ENCODE peak calls at places on chromosome 1, in seven cellular contexts. One of them, this sample, is unnamed.

GRCh38 chr1:167720965-167721616 is 691 bp upstream of the MPZL1 start:
- DNase-seq in right atrium auricular region: no peak
- DNase-seq in CD4-positive, alpha-beta memory T cell: no peak
- DNase-seq in brain microvascular endothelial cell: peak; percentile 36
- DNase-seq in MG63: peak; percentile 64
- DNase-seq in Peyer's patch: no peak
- DNase-seq in MM.1S: peak; percentile 68
- DNase-seq in this sample: peak; percentile 63

GRCh38 chr1:20089328-20090077 is 19.5 kb downstream of the PLA2G5 start:
- DNase-seq in right atrium auricular region: no peak
- DNase-seq in CD4-positive, alpha-beta memory T cell: no peak
- DNase-seq in brain microvascular endothelial cell: no peak
- DNase-seq in MG63: no peak
- DNase-seq in Peyer's patch: no peak
- DNase-seq in MM.1S: peak; percentile 40
- DNase-seq in this sample: peak; percentile 37

GRCh38 chr1:77048615-77049005 is 170.6 kb downstream of the PIGK start:
- DNase-seq in right atrium auricular region: no peak
- DNase-seq in CD4-positive, alpha-beta memory T cell: no peak
- DNase-seq in brain microvascular endothelial cell: no peak
- DNase-seq in MG63: no peak
- DNase-seq in Peyer's patch: no peak
- DNase-seq in MM.1S: no peak
- DNase-seq in this sample: no peak

GRCh38 chr1:226809785-226810571 is 60.4 kb upstream of the PSEN2 start:
- DNase-seq in right atrium auricular region: no peak
- DNase-seq in CD4-positive, alpha-beta memory T cell: no peak
- DNase-seq in brain microvascular endothelial cell: no peak
- DNase-seq in MG63: peak; percentile 91
- DNase-seq in Peyer's patch: no peak
- DNase-seq in MM.1S: no peak
- DNase-seq in this sample: no peak

GRCh38 chr1:52334906-52335528 is 31.0 kb downstream of the CC2D1B start:
- DNase-seq in right atrium auricular region: no peak
- DNase-seq in CD4-positive, alpha-beta memory T cell: no peak
- DNase-seq in brain microvascular endothelial cell: no peak
- DNase-seq in MG63: no peak
- DNase-seq in Peyer's patch: no peak
- DNase-seq in MM.1S: no peak
- DNase-seq in this sample: no peak

GRCh38 chr1:172746091-172746949 is 87.4 kb downstream of the FASLG start:
- DNase-seq in right atrium auricular region: no peak
- DNase-seq in CD4-positive, alpha-beta memory T cell: peak; percentile 72
- DNase-seq in brain microvascular endothelial cell: peak; percentile 97
- DNase-seq in MG63: peak; percentile 60
- DNase-seq in Peyer's patch: no peak
- DNase-seq in MM.1S: peak; percentile 99
- DNase-seq in this sample: peak; percentile 99

GRCh38 chr1:61724721-61725694 is at the start of gene TM2D1:
- DNase-seq in right atrium auricular region: peak; percentile 89
- DNase-seq in CD4-positive, alpha-beta memory T cell: peak; percentile 82
- DNase-seq in brain microvascular endothelial cell: peak; percentile 75
- DNase-seq in MG63: peak; percentile 88
- DNase-seq in Peyer's patch: peak; percentile 91
- DNase-seq in MM.1S: peak; percentile 91
- DNase-seq in this sample: peak; percentile 86

GRCh38 chr1:230772457-230773395 is 25.5 kb downstream of the CAPN9 start:
- DNase-seq in right atrium auricular region: peak; percentile 69
- DNase-seq in CD4-positive, alpha-beta memory T cell: no peak
- DNase-seq in brain microvascular endothelial cell: peak; percentile 59
- DNase-seq in MG63: no peak
- DNase-seq in Peyer's patch: no peak
- DNase-seq in MM.1S: peak; percentile 15
- DNase-seq in this sample: peak; percentile 25

GRCh38 chr1:33735624-33736023 is 128.3 kb upstream of the HMGB4 start:
- DNase-seq in right atrium auricular region: no peak
- DNase-seq in CD4-positive, alpha-beta memory T cell: no peak
- DNase-seq in brain microvascular endothelial cell: no peak
- DNase-seq in MG63: no peak
- DNase-seq in Peyer's patch: no peak
- DNase-seq in MM.1S: no peak
- DNase-seq in this sample: no peak

GRCh38 chr1:155051342-155051776 is 243 bp downstream of the ADAM15 start:
- DNase-seq in right atrium auricular region: no peak
- DNase-seq in CD4-positive, alpha-beta memory T cell: no peak
- DNase-seq in brain microvascular endothelial cell: no peak
- DNase-seq in MG63: peak; percentile 23
- DNase-seq in Peyer's patch: no peak
- DNase-seq in MM.1S: no peak
- DNase-seq in this sample: no peak

GRCh38 chr1:46466477-46467182 is 23.0 kb upstream of the DMBX1 start:
- DNase-seq in right atrium auricular region: no peak
- DNase-seq in CD4-positive, alpha-beta memory T cell: no peak
- DNase-seq in brain microvascular endothelial cell: no peak
- DNase-seq in MG63: peak; percentile 57
- DNase-seq in Peyer's patch: no peak
- DNase-seq in MM.1S: no peak
- DNase-seq in this sample: no peak

GRCh38 chr1:26362331-26362730 is 8.4 kb upstream of the CRYBG2 start:
- DNase-seq in right atrium auricular region: no peak
- DNase-seq in CD4-positive, alpha-beta memory T cell: no peak
- DNase-seq in brain microvascular endothelial cell: no peak
- DNase-seq in MG63: no peak
- DNase-seq in Peyer's patch: no peak
- DNase-seq in MM.1S: no peak
- DNase-seq in this sample: no peak

GRCh38 chr1:26364956-26365355 is 7.6 kb downstream of the ZNF683 start:
- DNase-seq in right atrium auricular region: no peak
- DNase-seq in CD4-positive, alpha-beta memory T cell: no peak
- DNase-seq in brain microvascular endothelial cell: no peak
- DNase-seq in MG63: no peak
- DNase-seq in Peyer's patch: no peak
- DNase-seq in MM.1S: no peak
- DNase-seq in this sample: no peak

GRCh38 chr1:26361605-26362122 is 7.7 kb upstream of the CRYBG2 start:
- DNase-seq in right atrium auricular region: no peak
- DNase-seq in CD4-positive, alpha-beta memory T cell: no peak
- DNase-seq in brain microvascular endothelial cell: no peak
- DNase-seq in MG63: no peak
- DNase-seq in Peyer's patch: no peak
- DNase-seq in MM.1S: no peak
- DNase-seq in this sample: no peak

GRCh38 chr1:26360807-26361604 is 7.1 kb upstream of the CRYBG2 start:
- DNase-seq in right atrium auricular region: no peak
- DNase-seq in CD4-positive, alpha-beta memory T cell: no peak
- DNase-seq in brain microvascular endothelial cell: no peak
- DNase-seq in MG63: no peak
- DNase-seq in Peyer's patch: no peak
- DNase-seq in MM.1S: no peak
- DNase-seq in this sample: no peak

GRCh38 chr1:26363549-26364448 is 8.8 kb downstream of the ZNF683 start:
- DNase-seq in right atrium auricular region: peak; percentile 76
- DNase-seq in CD4-positive, alpha-beta memory T cell: peak; percentile 79
- DNase-seq in brain microvascular endothelial cell: peak; percentile 67
- DNase-seq in MG63: peak; percentile 66
- DNase-seq in Peyer's patch: peak; percentile 87
- DNase-seq in MM.1S: peak; percentile 78
- DNase-seq in this sample: peak; percentile 56
- H3K4me3 ChIP-seq in right atrium auricular region: no peak overlapping the region
- H3K4me3 ChIP-seq in CD4-positive, alpha-beta memory T cell: no peak overlapping the region
- H3K4me3 ChIP-seq in brain microvascular endothelial cell: no peak overlapping the region
- H3K4me3 ChIP-seq in MG63: no peak overlapping the region
- H3K4me3 ChIP-seq in Peyer's patch: no peak overlapping the region
- H3K4me3 ChIP-seq in MM.1S: no peak overlapping the region
- H3K4me3 ChIP-seq in this sample: no peak overlapping the region

GRCh38 chr1:3759800-3760199 is 7.5 kb downstream of the CCDC27 start:
- DNase-seq in right atrium auricular region: no peak
- DNase-seq in CD4-positive, alpha-beta memory T cell: no peak
- DNase-seq in brain microvascular endothelial cell: no peak
- DNase-seq in MG63: no peak
- DNase-seq in Peyer's patch: no peak
- DNase-seq in MM.1S: no peak
- DNase-seq in this sample: no peak

GRCh38 chr1:3762873-3763228 is 9.7 kb upstream of the SMIM1 start:
- DNase-seq in right atrium auricular region: no peak
- DNase-seq in CD4-positive, alpha-beta memory T cell: no peak
- DNase-seq in brain microvascular endothelial cell: no peak
- DNase-seq in MG63: no peak
- DNase-seq in Peyer's patch: no peak
- DNase-seq in MM.1S: no peak
- DNase-seq in this sample: no peak

GRCh38 chr1:3763351-3764125 is 9.0 kb upstream of the SMIM1 start:
- DNase-seq in right atrium auricular region: no peak
- DNase-seq in CD4-positive, alpha-beta memory T cell: no peak
- DNase-seq in brain microvascular endothelial cell: no peak
- DNase-seq in MG63: no peak
- DNase-seq in Peyer's patch: no peak
- DNase-seq in MM.1S: no peak
- DNase-seq in this sample: no peak

GRCh38 chr1:3761296-3762010 is 9.2 kb downstream of the CCDC27 start:
- DNase-seq in right atrium auricular region: no peak
- DNase-seq in CD4-positive, alpha-beta memory T cell: no peak
- DNase-seq in brain microvascular endothelial cell: no peak
- DNase-seq in MG63: no peak
- DNase-seq in Peyer's patch: no peak
- DNase-seq in MM.1S: no peak
- DNase-seq in this sample: no peak

DNA sequence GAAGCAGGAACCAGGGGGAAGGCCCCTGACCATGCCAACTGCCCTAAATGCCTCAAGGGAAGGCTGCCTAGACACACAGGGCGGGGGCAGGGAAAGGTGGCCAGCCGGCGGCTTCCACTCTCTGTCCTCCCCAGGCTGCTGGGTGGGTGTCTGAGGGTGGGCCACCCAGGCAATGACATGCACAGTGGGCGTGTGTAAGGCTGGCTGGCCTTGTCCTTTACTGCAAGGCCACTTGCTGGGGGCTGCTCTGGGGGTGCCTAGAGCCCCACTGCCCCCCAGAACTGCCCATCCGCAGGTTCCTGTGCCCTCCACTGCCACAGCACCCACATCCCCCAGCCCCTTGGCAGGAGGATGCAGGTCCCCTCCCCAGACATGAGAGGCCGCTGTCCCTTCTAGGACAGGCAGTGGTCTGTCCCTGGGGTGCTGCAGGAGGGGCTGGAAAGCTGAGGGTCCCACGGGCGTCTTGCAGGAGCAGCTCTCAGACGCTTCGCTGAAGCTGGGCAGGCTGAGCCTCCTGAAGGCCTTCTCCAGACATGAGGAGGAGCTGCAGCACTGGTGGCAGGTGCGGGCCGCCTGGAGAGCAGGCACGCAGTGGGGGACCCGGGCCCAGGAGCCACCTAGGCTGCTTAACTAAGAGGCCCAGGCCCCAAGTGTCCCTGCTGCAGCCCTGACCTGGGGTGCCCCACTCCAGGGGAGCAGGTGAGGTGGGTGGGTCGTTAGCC is 10.1 kb downstream of the CCDC27 start:
- DNase-seq in right atrium auricular region: no peak
- DNase-seq in CD4-positive, alpha-beta memory T cell: no peak
- DNase-seq in brain microvascular endothelial cell: no peak
- DNase-seq in MG63: no peak
- DNase-seq in Peyer's patch: no peak
- DNase-seq in MM.1S: no peak
- DNase-seq in this sample: no peak
- H3K27me3 ChIP-seq in right atrium auricular region: no peaks in the 10 kb centered on the region
- H3K27me3 ChIP-seq in CD4-positive, alpha-beta memory T cell: no peaks in the 10 kb centered on the region
- H3K27me3 ChIP-seq in brain microvascular endothelial cell: no peaks in the 10 kb centered on the region
- H3K27me3 ChIP-seq in MG63: no peaks in the 10 kb centered on the region
- H3K27me3 ChIP-seq in Peyer's patch: no peaks in the 10 kb centered on the region
- H3K27me3 ChIP-seq in MM.1S: peaks cover 83% of the 10 kb centered on the region
- H3K27me3 ChIP-seq in this sample: peaks cover 2% of the 10 kb centered on the region

GRCh38 chr1:210233495-210234253 is 1.1 kb downstream of the SERTAD4 start:
- DNase-seq in right atrium auricular region: no peak
- DNase-seq in CD4-positive, alpha-beta memory T cell: no peak
- DNase-seq in brain microvascular endothelial cell: peak; percentile 14
- DNase-seq in MG63: peak; percentile 81
- DNase-seq in Peyer's patch: no peak
- DNase-seq in MM.1S: peak; percentile 79
- DNase-seq in this sample: peak; percentile 80
- H3K4me3 ChIP-seq in right atrium auricular region: peak overlapping the region; percentile 67
- H3K4me3 ChIP-seq in CD4-positive, alpha-beta memory T cell: no peak overlapping the region
- H3K4me3 ChIP-seq in brain microvascular endothelial cell: peak overlapping the region; percentile 74
- H3K4me3 ChIP-seq in MG63: peak overlapping the region; percentile 33
- H3K4me3 ChIP-seq in Peyer's patch: peak overlapping the region; percentile 40
- H3K4me3 ChIP-seq in MM.1S: peak overlapping the region; percentile 77
- H3K4me3 ChIP-seq in this sample: peak overlapping the region; percentile 78

DNA sequence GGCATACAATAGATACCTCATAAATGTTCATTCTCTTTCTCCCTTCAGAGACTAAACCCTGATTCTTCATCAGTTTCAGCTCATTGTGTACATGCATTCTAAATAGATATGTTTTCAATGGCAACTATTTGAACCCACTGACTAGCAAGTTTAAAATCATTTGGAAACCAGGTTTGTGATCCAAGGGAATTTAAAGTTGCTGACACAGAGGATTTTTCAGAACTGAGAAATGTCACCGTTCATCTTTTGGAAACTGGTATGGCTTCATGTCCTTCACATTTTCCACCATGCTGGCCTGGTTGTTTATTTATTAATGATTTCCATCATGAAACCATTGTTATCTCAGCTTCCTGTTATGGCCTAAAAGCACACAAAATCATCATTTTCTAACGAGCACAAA is 81.8 kb upstream of the BARHL2 start:
- DNase-seq in right atrium auricular region: no peak
- DNase-seq in CD4-positive, alpha-beta memory T cell: no peak
- DNase-seq in brain microvascular endothelial cell: no peak
- DNase-seq in MG63: no peak
- DNase-seq in Peyer's patch: no peak
- DNase-seq in MM.1S: no peak
- DNase-seq in this sample: no peak
- H3K27me3 ChIP-seq in right atrium auricular region: no peaks in the 10 kb centered on the region
- H3K27me3 ChIP-seq in CD4-positive, alpha-beta memory T cell: no peaks in the 10 kb centered on the region
- H3K27me3 ChIP-seq in brain microvascular endothelial cell: no peaks in the 10 kb centered on the region
- H3K27me3 ChIP-seq in MG63: no peaks in the 10 kb centered on the region
- H3K27me3 ChIP-seq in Peyer's patch: no peaks in the 10 kb centered on the region
- H3K27me3 ChIP-seq in MM.1S: no peaks in the 10 kb centered on the region
- H3K27me3 ChIP-seq in this sample: peaks cover 2% of the 10 kb centered on the region

DNA sequence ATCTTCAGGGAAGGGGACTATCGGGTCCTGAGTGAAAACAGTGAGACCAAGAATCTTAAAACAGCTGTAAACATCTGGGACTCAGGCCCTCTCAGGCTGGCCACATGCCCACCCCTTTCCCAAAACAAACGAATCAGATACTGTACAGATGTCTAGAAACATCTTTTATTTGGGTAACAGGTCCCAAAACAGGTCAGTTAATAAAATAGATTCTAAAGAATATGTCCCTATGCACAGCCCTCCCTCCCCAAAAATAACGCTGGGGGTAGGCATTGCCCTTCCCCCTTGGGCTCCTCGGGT is 499 bp upstream of the CRTC2 start:
- DNase-seq in right atrium auricular region: no peak
- DNase-seq in CD4-positive, alpha-beta memory T cell: no peak
- DNase-seq in brain microvascular endothelial cell: no peak
- DNase-seq in MG63: no peak
- DNase-seq in Peyer's patch: no peak
- DNase-seq in MM.1S: no peak
- DNase-seq in this sample: no peak
- H3K4me3 ChIP-seq in right atrium auricular region: no peak overlapping the region
- H3K4me3 ChIP-seq in CD4-positive, alpha-beta memory T cell: no peak overlapping the region
- H3K4me3 ChIP-seq in brain microvascular endothelial cell: peak overlapping the region; percentile 20
- H3K4me3 ChIP-seq in MG63: peak overlapping the region; percentile 78
- H3K4me3 ChIP-seq in Peyer's patch: peak overlapping the region; percentile 97
- H3K4me3 ChIP-seq in MM.1S: peak overlapping the region; percentile 31
- H3K4me3 ChIP-seq in this sample: peak overlapping the region; percentile 24

GRCh38 chr1:212584092-212584886 is 24.3 kb upstream of the ATF3 start:
- DNase-seq in right atrium auricular region: no peak
- DNase-seq in CD4-positive, alpha-beta memory T cell: no peak
- DNase-seq in brain microvascular endothelial cell: no peak
- DNase-seq in MG63: no peak
- DNase-seq in Peyer's patch: no peak
- DNase-seq in MM.1S: no peak
- DNase-seq in this sample: no peak
- H3K27me3 ChIP-seq in right atrium auricular region: no peaks in the 10 kb centered on the region
- H3K27me3 ChIP-seq in CD4-positive, alpha-beta memory T cell: peaks cover 5% of the 10 kb centered on the region
- H3K27me3 ChIP-seq in brain microvascular endothelial cell: no peaks in the 10 kb centered on the region
- H3K27me3 ChIP-seq in MG63: peaks cover 4% of the 10 kb centered on the region
- H3K27me3 ChIP-seq in Peyer's patch: no peaks in the 10 kb centered on the region
- H3K27me3 ChIP-seq in MM.1S: peaks cover 10% of the 10 kb centered on the region
- H3K27me3 ChIP-seq in this sample: peaks cover 5% of the 10 kb centered on the region